ENCODE peak calls at places on chromosomes 11 and 22, in five cellular contexts. F is A549; M is NCI-H524 treated with DMSO at 0.1 percent for 48 hours; W is SK-N-SH; T is CD8-positive, alpha-beta T cell. Z is an unnamed sample.

GRCh38 chr22:48581821-48582469 is 1245.7 kb downstream of the BRD1 start:
- DNase-seq in F (peak), M (no peak), W (no peak), T (no peak), Z (no peak)

GRCh38 chr11:60265373-60266214 is 14.9 kb upstream of the MS4A4A start:
- DNase-seq in F (peak), M (no peak), W (peak), T (no peak), Z (peak)

GRCh38 chr11:126104420-126104819 is 41.8 kb upstream of the CDON start:
- DNase-seq in F (no peak), M (peak), W (no peak), T (no peak), Z (no peak)

GRCh38 chr11:62108017-62108750 is 15.6 kb upstream of the INCENP start:
- DNase-seq in F (peak), M (no peak), W (peak), T (peak), Z (no peak)

GRCh38 chr11:44916316-44916715 is 34.4 kb downstream of the TP53I11 start:
- DNase-seq in F (no peak), M (no peak), W (no peak), T (no peak), Z (no peak)

GRCh38 chr22:36871669-36872081 is 10.9 kb downstream of the NCF4 start:
- DNase-seq in F (no peak), M (no peak), W (peak), T (no peak), Z (no peak)

GRCh38 chr11:7451520-7451919 is 33.8 kb upstream of the OLFML1 start:
- DNase-seq in F (no peak), M (no peak), W (no peak), T (no peak), Z (no peak)

GRCh38 chr11:19786644-19787043 is 74.0 kb downstream of the NAV2 start:
- DNase-seq in F (no peak), M (no peak), W (no peak), T (no peak), Z (no peak)